ENCODE peak calls at places on chromosomes 4 and X, in eight cellular contexts. One of them, this sample, is unnamed.

GRCh38 chr4:65669008-65669971 is 999 bp downstream of the EPHA5 start:
- DNase-seq in neural progenitor cell: peak; percentile 58
- DNase-seq in tibial nerve: no peak
- DNase-seq in GM12865: no peak
- DNase-seq in fibroblast of villous mesenchyme: no peak
- DNase-seq in fibroblast of mammary gland: peak; percentile 11
- DNase-seq in GM06990: no peak
- DNase-seq in fibroblast of the aortic adventitia: peak; percentile 67
- DNase-seq in this sample: no peak

GRCh38 chr4:68361146-68361589 is 11.3 kb upstream of the YTHDC1 start:
- DNase-seq in fibroblast of the aortic adventitia: peak; percentile 65
- DNase-seq in fibroblast of mammary gland: peak; percentile 46
- DNase-seq in neural progenitor cell: no peak
- DNase-seq in fibroblast of villous mesenchyme: peak; percentile 95
- DNase-seq in GM12865: no peak
- DNase-seq in tibial nerve: no peak
- DNase-seq in GM06990: no peak
- DNase-seq in this sample: no peak

GRCh38 chr4:105620640-105621323 is 68.4 kb downstream of the ARHGEF38 start:
- DNase-seq in neural progenitor cell: no peak
- DNase-seq in tibial nerve: no peak
- DNase-seq in fibroblast of mammary gland: peak; percentile 80
- DNase-seq in GM06990: no peak
- DNase-seq in fibroblast of the aortic adventitia: peak; percentile 66
- DNase-seq in fibroblast of villous mesenchyme: peak; percentile 48
- DNase-seq in GM12865: peak; percentile 41
- DNase-seq in this sample: no peak

GRCh38 chr4:8128096-8128856 is 30.3 kb downstream of the ABLIM2 start:
- DNase-seq in fibroblast of the aortic adventitia: no peak
- DNase-seq in GM12865: no peak
- DNase-seq in fibroblast of villous mesenchyme: no peak
- DNase-seq in fibroblast of mammary gland: no peak
- DNase-seq in GM06990: no peak
- DNase-seq in tibial nerve: no peak
- DNase-seq in neural progenitor cell: no peak
- DNase-seq in this sample: no peak

GRCh38 chr4:25703731-25704388 is 48.2 kb downstream of the SLC34A2 start:
- DNase-seq in fibroblast of villous mesenchyme: no peak
- DNase-seq in neural progenitor cell: no peak
- DNase-seq in fibroblast of mammary gland: peak; percentile 23
- DNase-seq in tibial nerve: no peak
- DNase-seq in fibroblast of the aortic adventitia: peak; percentile 49
- DNase-seq in GM12865: no peak
- DNase-seq in GM06990: no peak
- DNase-seq in this sample: no peak

GRCh38 chr4:79065262-79065661 is 126.0 kb upstream of the PAQR3 start:
- DNase-seq in fibroblast of villous mesenchyme: no peak
- DNase-seq in tibial nerve: no peak
- DNase-seq in GM06990: peak; percentile 6
- DNase-seq in fibroblast of the aortic adventitia: no peak
- DNase-seq in GM12865: peak; percentile 6
- DNase-seq in fibroblast of mammary gland: no peak
- DNase-seq in neural progenitor cell: no peak
- DNase-seq in this sample: no peak

GRCh38 chr4:145307763-145308430 is 127.5 kb upstream of the OTUD4 start:
- DNase-seq in fibroblast of the aortic adventitia: no peak
- DNase-seq in fibroblast of villous mesenchyme: no peak
- DNase-seq in GM12865: no peak
- DNase-seq in neural progenitor cell: no peak
- DNase-seq in tibial nerve: no peak
- DNase-seq in fibroblast of mammary gland: no peak
- DNase-seq in GM06990: no peak
- DNase-seq in this sample: no peak

GRCh38 chr4:141388483-141388882 is 167.8 kb downstream of the ZNF330 start:
- DNase-seq in neural progenitor cell: no peak
- DNase-seq in GM06990: no peak
- DNase-seq in fibroblast of the aortic adventitia: peak; percentile 69
- DNase-seq in GM12865: no peak
- DNase-seq in tibial nerve: no peak
- DNase-seq in fibroblast of villous mesenchyme: peak; percentile 89
- DNase-seq in fibroblast of mammary gland: peak; percentile 72
- DNase-seq in this sample: no peak

GRCh38 chr4:6271701-6272465 is 2.2 kb downstream of the WFS1 start:
- DNase-seq in fibroblast of villous mesenchyme: no peak
- DNase-seq in GM06990: no peak
- DNase-seq in neural progenitor cell: no peak
- DNase-seq in fibroblast of the aortic adventitia: no peak
- DNase-seq in fibroblast of mammary gland: no peak
- DNase-seq in GM12865: no peak
- DNase-seq in tibial nerve: peak; percentile 29
- DNase-seq in this sample: no peak

GRCh38 chr4:184287697-184288255 is 70.1 kb upstream of the ENPP6 start:
- DNase-seq in GM06990: peak; percentile 55
- DNase-seq in tibial nerve: no peak
- DNase-seq in GM12865: peak; percentile 62
- DNase-seq in fibroblast of the aortic adventitia: peak; percentile 85
- DNase-seq in fibroblast of villous mesenchyme: peak; percentile 82
- DNase-seq in neural progenitor cell: peak; percentile 15
- DNase-seq in fibroblast of mammary gland: peak; percentile 60
- DNase-seq in this sample: no peak
- TF ChIP-seq CTCF in GM06990: no peak
- TF ChIP-seq CTCF in tibial nerve: peak; percentile 35
- TF ChIP-seq CTCF in GM12865: no peak
- TF ChIP-seq CTCF in fibroblast of the aortic adventitia: peak; percentile 39
- TF ChIP-seq CTCF in fibroblast of villous mesenchyme: peak; percentile 42
- TF ChIP-seq CTCF in neural progenitor cell: peak; percentile 16
- TF ChIP-seq CTCF in fibroblast of mammary gland: peak; percentile 33
- TF ChIP-seq CTCF in this sample: peak; percentile 23

GRCh38 chrX:151359931-151360871 is 36.8 kb upstream of the VMA21 start:
- DNase-seq in GM06990: peak; percentile 9
- DNase-seq in tibial nerve: no peak
- DNase-seq in fibroblast of villous mesenchyme: peak; percentile 3
- DNase-seq in neural progenitor cell: peak; percentile 64
- DNase-seq in fibroblast of mammary gland: no peak
- DNase-seq in fibroblast of the aortic adventitia: peak; percentile 2
- DNase-seq in GM12865: peak; percentile 16
- DNase-seq in this sample: peak; percentile 44
- TF ChIP-seq CTCF in GM06990: peak; percentile 89
- TF ChIP-seq CTCF in tibial nerve: no peak
- TF ChIP-seq CTCF in fibroblast of villous mesenchyme: peak; percentile 69
- TF ChIP-seq CTCF in neural progenitor cell: peak; percentile 70
- TF ChIP-seq CTCF in fibroblast of mammary gland: peak; percentile 56
- TF ChIP-seq CTCF in fibroblast of the aortic adventitia: peak; percentile 74
- TF ChIP-seq CTCF in GM12865: peak; percentile 69
- TF ChIP-seq CTCF in this sample: peak; percentile 78

GRCh38 chr4:4524364-4524763 is 17.5 kb downstream of the STX18 start:
- DNase-seq in fibroblast of mammary gland: no peak
- DNase-seq in fibroblast of villous mesenchyme: no peak
- DNase-seq in fibroblast of the aortic adventitia: no peak
- DNase-seq in GM06990: peak; percentile 44
- DNase-seq in neural progenitor cell: peak; percentile 71
- DNase-seq in GM12865: peak; percentile 92
- DNase-seq in tibial nerve: no peak
- DNase-seq in this sample: peak; percentile 62
- TF ChIP-seq CTCF in fibroblast of mammary gland: no peak
- TF ChIP-seq CTCF in fibroblast of villous mesenchyme: peak; percentile 42
- TF ChIP-seq CTCF in fibroblast of the aortic adventitia: peak; percentile 18
- TF ChIP-seq CTCF in GM06990: peak; percentile 45
- TF ChIP-seq CTCF in neural progenitor cell: peak; percentile 38
- TF ChIP-seq CTCF in GM12865: peak; percentile 43
- TF ChIP-seq CTCF in tibial nerve: no peak
- TF ChIP-seq CTCF in this sample: peak; percentile 35

GRCh38 chr4:149896428-149896827 is 80.8 kb upstream of the IQCM start:
- DNase-seq in fibroblast of mammary gland: peak; percentile 53
- DNase-seq in fibroblast of the aortic adventitia: peak; percentile 66
- DNase-seq in tibial nerve: no peak
- DNase-seq in GM06990: no peak
- DNase-seq in GM12865: no peak
- DNase-seq in fibroblast of villous mesenchyme: peak; percentile 42
- DNase-seq in neural progenitor cell: peak; percentile 56
- DNase-seq in this sample: no peak

GRCh38 chr4:149901128-149901527 is 85.5 kb upstream of the IQCM start:
- DNase-seq in tibial nerve: no peak
- DNase-seq in GM06990: no peak
- DNase-seq in GM12865: no peak
- DNase-seq in fibroblast of mammary gland: no peak
- DNase-seq in fibroblast of villous mesenchyme: no peak
- DNase-seq in fibroblast of the aortic adventitia: no peak
- DNase-seq in neural progenitor cell: no peak
- DNase-seq in this sample: no peak

GRCh38 chr4:149897784-149898183 is 82.1 kb upstream of the IQCM start:
- DNase-seq in fibroblast of villous mesenchyme: peak; percentile 26
- DNase-seq in fibroblast of the aortic adventitia: peak; percentile 50
- DNase-seq in GM12865: peak; percentile 5
- DNase-seq in fibroblast of mammary gland: peak; percentile 41
- DNase-seq in neural progenitor cell: peak; percentile 16
- DNase-seq in GM06990: no peak
- DNase-seq in tibial nerve: no peak
- DNase-seq in this sample: no peak
- TF ChIP-seq CTCF in fibroblast of villous mesenchyme: peak; percentile 22
- TF ChIP-seq CTCF in fibroblast of the aortic adventitia: peak; percentile 46
- TF ChIP-seq CTCF in GM12865: peak; percentile 24
- TF ChIP-seq CTCF in fibroblast of mammary gland: peak; percentile 60
- TF ChIP-seq CTCF in neural progenitor cell: peak; percentile 62
- TF ChIP-seq CTCF in GM06990: peak; percentile 35
- TF ChIP-seq CTCF in tibial nerve: no peak
- TF ChIP-seq CTCF in this sample: peak; percentile 42

This sample was measured in GM13977.